ENCODE peak calls at places on chromosomes 12 and 14, in five cellular contexts. One of them, this sample, is unnamed.

GRCh38 chr14:102870994-102871831 is 51.2 kb upstream of the AMN start:
- DNase-seq in T47D: no peak
- DNase-seq in stimulated activated CD8-positive, alpha-beta memory T cell treated with anti-CD3 and anti-CD28 coated beads, Interleukin-15, amount 100 ng/mL, for 24 hours: no peak
- DNase-seq in NCI-H1092: peak; percentile 70
- DNase-seq in mesothelial cell of epicardium: no peak
- DNase-seq in this sample: peak; percentile 91

GRCh38 chr14:55347040-55347439 is 64.6 kb downstream of the ATG14 start:
- DNase-seq in stimulated activated CD8-positive, alpha-beta memory T cell treated with anti-CD3 and anti-CD28 coated beads, Interleukin-15, amount 100 ng/mL, for 24 hours: no peak
- DNase-seq in mesothelial cell of epicardium: no peak
- DNase-seq in NCI-H1092: no peak
- DNase-seq in T47D: no peak
- DNase-seq in this sample: no peak

GRCh38 chr12:16504200-16504599 is 101.8 kb downstream of the LMO3 start:
- DNase-seq in mesothelial cell of epicardium: no peak
- DNase-seq in T47D: no peak
- DNase-seq in stimulated activated CD8-positive, alpha-beta memory T cell treated with anti-CD3 and anti-CD28 coated beads, Interleukin-15, amount 100 ng/mL, for 24 hours: no peak
- DNase-seq in NCI-H1092: no peak
- DNase-seq in this sample: no peak

GRCh38 chr12:33825986-33826602 is 196.2 kb upstream of the ALG10 start:
- DNase-seq in stimulated activated CD8-positive, alpha-beta memory T cell treated with anti-CD3 and anti-CD28 coated beads, Interleukin-15, amount 100 ng/mL, for 24 hours: no peak
- DNase-seq in mesothelial cell of epicardium: no peak
- DNase-seq in T47D: no peak
- DNase-seq in NCI-H1092: no peak
- DNase-seq in this sample: no peak

GRCh38 chr12:22459872-22460490 is 84.4 kb downstream of the C2CD5 start:
- DNase-seq in mesothelial cell of epicardium: no peak
- DNase-seq in NCI-H1092: peak; percentile 10
- DNase-seq in stimulated activated CD8-positive, alpha-beta memory T cell treated with anti-CD3 and anti-CD28 coated beads, Interleukin-15, amount 100 ng/mL, for 24 hours: no peak
- DNase-seq in T47D: peak; percentile 71
- DNase-seq in this sample: no peak

GRCh38 chr12:132049876-132050275 is 94.2 kb downstream of the DDX51 start:
- DNase-seq in mesothelial cell of epicardium: no peak
- DNase-seq in T47D: no peak
- DNase-seq in stimulated activated CD8-positive, alpha-beta memory T cell treated with anti-CD3 and anti-CD28 coated beads, Interleukin-15, amount 100 ng/mL, for 24 hours: no peak
- DNase-seq in NCI-H1092: no peak
- DNase-seq in this sample: peak; percentile 5

GRCh38 chr14:78762331-78762730 is 592.2 kb downstream of the NRXN3 start:
- DNase-seq in stimulated activated CD8-positive, alpha-beta memory T cell treated with anti-CD3 and anti-CD28 coated beads, Interleukin-15, amount 100 ng/mL, for 24 hours: no peak
- DNase-seq in NCI-H1092: no peak
- DNase-seq in T47D: no peak
- DNase-seq in mesothelial cell of epicardium: no peak
- DNase-seq in this sample: no peak

GRCh38 chr12:14946856-14947255 is 8.5 kb upstream of the ERP27 start:
- DNase-seq in T47D: no peak
- DNase-seq in NCI-H1092: no peak
- DNase-seq in stimulated activated CD8-positive, alpha-beta memory T cell treated with anti-CD3 and anti-CD28 coated beads, Interleukin-15, amount 100 ng/mL, for 24 hours: no peak
- DNase-seq in mesothelial cell of epicardium: no peak
- DNase-seq in this sample: no peak

GRCh38 chr12:114680498-114681148 is 3.4 kb downstream of the TBX3 start:
- DNase-seq in stimulated activated CD8-positive, alpha-beta memory T cell treated with anti-CD3 and anti-CD28 coated beads, Interleukin-15, amount 100 ng/mL, for 24 hours: no peak
- DNase-seq in T47D: no peak
- DNase-seq in mesothelial cell of epicardium: no peak
- DNase-seq in NCI-H1092: no peak
- DNase-seq in this sample: no peak

This sample was measured in DMS79.